ENCODE peak calls at places on chromosomes 1 and 21, in nine cellular contexts. J is dorsolateral prefrontal cortex, N is lower lobe of right lung, W is neural crest cell, C is K562, F is WTC11, L is HFFc6, V is Calu3, G is AG04450. Z is an unnamed sample.

GRCh38 chr1:223129229-223129851 is 13.7 kb downstream of the TLR5 start:
- DNase-seq in J (peak), N (peak), W (peak), C (peak), F (peak), L (no peak), V (peak), G (no peak), Z (peak)

GRCh38 chr1:221837886-221838285 is 96.0 kb upstream of the DUSP10 start:
- DNase-seq in J (no peak), N (no peak), W (no peak), C (no peak), F (no peak), L (no peak), V (no peak), G (no peak), Z (no peak)

GRCh38 chr1:162366149-162366548 is 10.5 kb downstream of the SPATA46 start:
- DNase-seq in J (no peak), N (no peak), W (no peak), C (no peak), F (no peak), L (no peak), V (no peak), G (no peak), Z (no peak)

GRCh38 chr1:248926401-248927182 is 20.6 kb downstream of the PGBD2 start:
- DNase-seq in J (no peak), N (no peak), W (no peak), C (peak), F (no peak), L (peak), V (no peak), G (peak), Z (no peak)

GRCh38 chr1:192771341-192771740 is 37.5 kb upstream of the RGS2 start:
- DNase-seq in J (no peak), N (no peak), W (no peak), C (no peak), F (no peak), L (no peak), V (no peak), G (no peak), Z (no peak)

GRCh38 chr1:55380313-55380970 is 165.3 kb upstream of the USP24 start:
- DNase-seq in J (no peak), N (no peak), W (no peak), C (no peak), F (no peak), L (no peak), V (no peak), G (no peak), Z (no peak)

GRCh38 chr1:31135973-31136600 is 70.6 kb upstream of the PUM1 start:
- DNase-seq in J (no peak), N (no peak), W (no peak), C (no peak), F (no peak), L (no peak), V (no peak), G (no peak), Z (no peak)

GRCh38 chr1:22340873-22341272 is 110.8 kb upstream of the ZBTB40 start:
- DNase-seq in J (no peak), N (no peak), W (no peak), C (no peak), F (no peak), L (no peak), V (no peak), G (no peak), Z (no peak)

GRCh38 chr1:45804671-45804973 is 1.2 kb downstream of the MAST2 start:
- DNase-seq in J (no peak), N (no peak), W (no peak), C (no peak), F (no peak), L (no peak), V (no peak), G (no peak), Z (no peak)

GRCh38 chr1:18666317-18666920 is 35.8 kb downstream of the PAX7 start:
- DNase-seq in J (no peak), N (peak), W (no peak), C (no peak), F (no peak), L (no peak), V (peak), G (no peak), Z (no peak)

GRCh38 chr1:9260086-9260766 is 25.7 kb downstream of the H6PD start:
- DNase-seq in J (no peak), N (no peak), W (no peak), C (no peak), F (no peak), L (no peak), V (no peak), G (no peak), Z (no peak)

GRCh38 chr1:179129702-179130473 is 48.0 kb downstream of the TOR3A start:
- DNase-seq in J (no peak), N (no peak), W (no peak), C (no peak), F (no peak), L (peak), V (no peak), G (no peak), Z (no peak)

GRCh38 chr1:1120866-1121563 is 5.1 kb upstream of the C1orf159 start:
- DNase-seq in J (no peak), N (peak), W (no peak), C (no peak), F (peak), L (no peak), V (no peak), G (no peak), Z (no peak)

GRCh38 chr1:207831517-207832327 is 79.2 kb downstream of the CD34 start:
- DNase-seq in J (no peak), N (no peak), W (no peak), C (no peak), F (no peak), L (no peak), V (no peak), G (no peak), Z (no peak)

GRCh38 chr1:116997011-116997410 is 4.5 kb upstream of the CD101 start:
- DNase-seq in J (no peak), N (no peak), W (no peak), C (no peak), F (no peak), L (no peak), V (no peak), G (no peak), Z (no peak)

GRCh38 chr1:229599218-229599812 is 26.6 kb downstream of the TAF5L start:
- DNase-seq in J (no peak), N (no peak), W (no peak), C (no peak), F (no peak), L (no peak), V (no peak), G (no peak), Z (no peak)

GRCh38 chr21:46092026-46092764 is 5.7 kb upstream of the COL6A2 start:
- DNase-seq in J (no peak), N (no peak), W (no peak), C (no peak), F (no peak), L (peak), V (no peak), G (peak), Z (no peak)

GRCh38 chr1:154752273-154753030 is 117.6 kb downstream of the KCNN3 start:
- DNase-seq in J (no peak), N (no peak), W (no peak), C (no peak), F (no peak), L (no peak), V (no peak), G (no peak), Z (no peak)

GRCh38 chr1:45400049-45400448 is 59.8 kb upstream of the MUTYH start:
- DNase-seq in J (no peak), N (no peak), W (no peak), C (no peak), F (peak), L (no peak), V (no peak), G (no peak), Z (no peak)

GRCh38 chr1:166988976-166989515 is at the start of gene MAEL:
- DNase-seq in J (no peak), N (no peak), W (no peak), C (no peak), F (peak), L (no peak), V (no peak), G (no peak), Z (no peak)

GRCh38 chr1:204319462-204319861 is 40.3 kb downstream of the PLEKHA6 start:
- DNase-seq in J (no peak), N (no peak), W (no peak), C (peak), F (no peak), L (peak), V (peak), G (peak), Z (no peak)

DNA sequence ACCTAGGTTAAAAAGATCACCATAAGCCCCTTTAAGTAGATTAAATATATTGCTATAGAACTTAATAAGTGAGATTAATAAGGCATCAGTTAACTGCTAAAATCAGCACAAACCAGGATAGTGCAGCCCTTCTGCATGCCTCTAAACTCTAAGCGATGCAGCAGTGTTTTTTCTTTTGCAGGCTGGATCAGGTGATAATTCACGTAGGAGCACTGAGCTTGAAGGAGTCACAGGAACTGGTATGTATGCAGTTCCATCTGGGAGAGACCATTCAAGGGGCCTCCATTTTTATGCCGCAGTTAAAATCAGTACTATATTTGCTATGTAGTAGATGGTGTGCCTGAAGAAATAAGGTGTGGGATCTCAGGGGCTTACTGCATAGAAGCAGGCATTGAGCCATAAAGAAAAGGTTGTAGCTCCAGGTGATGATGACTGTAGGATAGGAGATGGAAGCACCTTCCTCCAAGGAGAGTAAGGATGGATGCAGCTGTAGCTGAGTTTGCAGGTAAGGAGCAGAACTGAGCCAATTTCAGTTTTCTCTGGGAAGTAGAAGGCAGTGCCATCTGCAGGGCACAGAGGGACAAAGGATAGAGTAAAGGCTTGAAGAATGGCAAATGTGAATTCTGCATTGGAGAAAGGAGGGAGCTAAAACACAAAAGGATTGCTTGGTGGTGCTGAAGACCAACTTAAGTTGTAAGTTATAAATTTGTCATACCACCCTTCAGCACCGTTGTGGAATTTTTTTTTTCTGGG is 22.6 kb downstream of the NPL start:
- DNase-seq in J (no peak), N (no peak), W (no peak), C (no peak), F (no peak), L (no peak), V (no peak), G (no peak), Z (no peak)
- TF ChIP-seq CTCF in J (no peak), N (no peak), W (no peak), C (no peak), F (no peak), L (peak), V (no peak), G (no peak), Z (no peak)

GRCh38 chr1:173758980-173759379 is 44.2 kb downstream of the KLHL20 start:
- DNase-seq in J (no peak), N (no peak), W (no peak), C (no peak), F (no peak), L (no peak), V (no peak), G (no peak), Z (no peak)
- TF ChIP-seq CTCF in J (no peak), N (no peak), W (no peak), C (no peak), F (no peak), L (no peak), V (no peak), G (no peak), Z (no peak)

DNA sequence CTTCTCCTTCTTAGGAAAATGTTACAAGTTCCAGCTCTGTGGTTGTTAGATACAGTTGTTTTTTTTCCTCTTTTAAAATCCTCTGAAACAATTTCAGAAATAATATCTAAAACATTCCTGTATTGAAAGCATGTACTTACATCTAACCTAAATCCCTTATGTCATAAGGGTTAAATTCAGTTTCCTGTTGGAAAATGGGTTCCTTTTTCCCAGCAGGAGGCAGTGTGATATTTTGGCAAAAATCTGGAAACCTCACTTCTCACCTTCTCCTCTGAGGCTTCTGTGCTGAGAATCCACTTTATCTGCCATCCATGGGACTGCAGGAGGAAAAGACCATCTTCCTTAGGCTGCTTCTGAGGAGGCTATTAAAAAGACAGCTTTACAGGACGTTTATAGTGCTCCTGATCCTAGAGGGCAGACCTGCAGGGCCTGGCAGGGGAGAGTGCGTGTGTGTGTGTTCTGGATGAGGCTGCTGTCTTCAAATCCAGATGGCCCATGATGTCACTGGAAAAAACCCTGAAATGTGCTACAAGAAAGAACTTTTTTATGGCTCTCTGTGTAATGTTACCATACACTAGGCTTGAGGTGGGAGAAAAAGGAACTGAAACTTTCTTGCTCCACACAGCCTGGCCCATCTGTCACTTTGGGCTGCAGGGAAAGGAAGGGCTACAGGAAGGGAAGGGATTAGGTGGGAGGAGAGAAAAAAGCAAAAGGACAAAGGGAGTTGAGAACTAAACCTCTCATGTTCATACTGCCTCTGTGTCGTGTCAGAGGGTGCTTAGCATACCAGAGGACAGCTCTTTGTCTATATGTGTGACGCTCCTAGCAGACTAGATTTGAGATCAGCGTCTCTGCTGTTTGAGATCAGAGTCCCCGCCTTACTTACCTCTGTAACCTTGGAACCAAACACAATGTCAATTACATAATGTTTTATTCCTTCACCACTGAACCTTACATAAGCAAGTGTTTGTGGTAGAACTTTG is 379.2 kb upstream of the SPAG17 start:
- DNase-seq in J (no peak), N (no peak), W (no peak), C (no peak), F (no peak), L (no peak), V (no peak), G (no peak), Z (no peak)
- TF ChIP-seq CTCF in J (no peak), N (no peak), W (peak), C (no peak), F (no peak), L (peak), V (no peak), G (no peak), Z (no peak)

GRCh38 chr1:112881742-112882127 is 74.3 kb downstream of the SLC16A1 start:
- DNase-seq in J (peak), N (no peak), W (no peak), C (peak), F (no peak), L (peak), V (no peak), G (no peak), Z (no peak)

GRCh38 chr1:112877741-112878140 is 78.3 kb downstream of the SLC16A1 start:
- DNase-seq in J (no peak), N (no peak), W (no peak), C (no peak), F (no peak), L (no peak), V (no peak), G (no peak), Z (no peak)

GRCh38 chr1:112876315-112876714 is 79.7 kb downstream of the SLC16A1 start:
- DNase-seq in J (no peak), N (no peak), W (no peak), C (no peak), F (no peak), L (no peak), V (no peak), G (no peak), Z (no peak)

GRCh38 chr1:112879834-112880233 is 76.2 kb downstream of the SLC16A1 start:
- DNase-seq in J (no peak), N (no peak), W (no peak), C (no peak), F (no peak), L (no peak), V (no peak), G (no peak), Z (no peak)

GRCh38 chr1:112878321-112878720 is 77.7 kb downstream of the SLC16A1 start:
- DNase-seq in J (peak), N (no peak), W (no peak), C (peak), F (no peak), L (no peak), V (no peak), G (no peak), Z (no peak)
- TF ChIP-seq CTCF in J (no peak), N (no peak), W (no peak), C (peak), F (no peak), L (no peak), V (no peak), G (no peak), Z (no peak)

GRCh38 chr1:228139931-228140723 is at the start of gene GUK1:
- DNase-seq in J (peak), N (peak), W (peak), C (peak), F (peak), L (peak), V (peak), G (peak), Z (peak)
- TF ChIP-seq CTCF in J (peak), N (peak), W (peak), C (peak), F (no peak), L (peak), V (no peak), G (peak), Z (no peak)

DNA sequence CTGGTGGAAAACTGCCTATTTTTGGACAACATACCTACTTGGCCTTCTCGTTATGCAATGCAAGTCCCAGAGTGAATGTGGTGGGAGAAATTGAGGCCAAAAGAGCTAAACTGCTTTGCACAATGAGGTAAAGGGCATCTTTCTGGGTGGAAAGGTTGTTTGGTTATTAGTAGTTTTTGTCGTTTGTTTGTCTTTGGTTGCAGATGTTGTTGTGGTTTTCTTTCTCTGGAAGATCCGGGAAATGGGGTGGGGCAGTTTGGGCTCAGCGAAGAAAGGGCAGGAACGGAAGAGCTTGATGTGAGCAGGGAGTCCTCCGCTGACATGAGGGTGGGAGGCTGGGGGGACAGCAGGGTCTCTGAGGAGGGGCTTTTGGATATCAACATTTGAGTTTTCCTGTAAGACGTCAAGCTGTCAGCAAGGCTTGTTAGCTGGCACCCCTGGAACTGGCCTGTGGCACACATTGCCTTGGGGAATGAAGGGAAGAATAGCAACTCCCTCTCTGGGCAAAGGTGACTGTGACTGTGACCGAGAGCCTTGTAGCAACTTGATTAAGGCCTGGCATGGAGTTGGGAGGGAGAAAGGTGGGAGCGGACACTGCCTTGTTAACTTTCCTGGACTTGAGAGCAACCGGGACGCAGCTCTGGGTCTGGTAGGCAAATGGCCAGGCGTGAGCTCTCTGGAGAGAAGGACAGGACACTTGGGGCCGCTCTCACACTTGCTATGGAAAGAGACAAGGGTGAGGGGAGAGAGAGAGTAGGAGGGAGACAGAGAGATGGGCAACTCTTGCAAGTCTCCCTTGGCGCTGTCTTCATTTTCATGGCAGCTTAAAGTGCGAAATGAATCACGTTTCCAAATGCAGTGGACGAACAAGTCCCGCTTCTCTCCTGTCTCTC is 15.4 kb upstream of the OPRD1 start:
- DNase-seq in J (no peak), N (no peak), W (no peak), C (no peak), F (peak), L (no peak), V (no peak), G (no peak), Z (no peak)
- TF ChIP-seq CTCF in J (no peak), N (no peak), W (no peak), C (peak), F (no peak), L (no peak), V (no peak), G (peak), Z (no peak)

GRCh38 chr1:15957221-15958090 is 18.4 kb downstream of the ZBTB17 start:
- DNase-seq in J (no peak), N (no peak), W (peak), C (peak), F (peak), L (no peak), V (no peak), G (no peak), Z (no peak)
- TF ChIP-seq CTCF in J (peak), N (no peak), W (peak), C (peak), F (peak), L (peak), V (no peak), G (peak), Z (no peak)

Z was measured in activated B cell treated with CpG ODN at 0.5 μM for 24 hours.